ENCODE peak calls at places on chromosome 13, in ten cellular contexts. O, M, X, V, K, W, I, H, E and Y are unnamed samples.

GRCh38 chr13:51479199-51479523 is 26.3 kb upstream of the INTS6 start:
- DNase-seq in H (no peak), O (no peak), W (no peak), X (no peak), E (no peak), K (no peak), V (no peak), I (no peak), M (peak; percentile 71), Y (no peak)

GRCh38 chr13:50119593-50119992 is 104.3 kb downstream of the KCNRG start:
- DNase-seq in H (no peak), I (no peak), O (no peak), W (no peak), K (no peak), M (peak; percentile 53), E (no peak), X (no peak), V (no peak), Y (no peak)

GRCh38 chr13:110126391-110126961 is 180.5 kb downstream of the COL4A1 start:
- DNase-seq in O (peak; percentile 40), M (peak; percentile 98), V (no peak), K (peak; percentile 77), X (no peak), I (no peak), W (no peak), H (peak; percentile 63), E (peak; percentile 70), Y (peak; percentile 86)

GRCh38 chr13:97600438-97601080 is 166.6 kb downstream of the RAP2A start:
- DNase-seq in X (no peak), W (no peak), V (no peak), I (no peak), H (no peak), E (no peak), O (no peak), K (no peak), M (peak; percentile 80), Y (no peak)

GRCh38 chr13:29436291-29436690 is 159.2 kb downstream of the SLC7A1 start:
- DNase-seq in H (no peak), O (no peak), M (peak; percentile 70), I (no peak), V (no peak), E (peak; percentile 67), W (no peak), X (no peak), K (no peak), Y (no peak)

GRCh38 chr13:99580500-99581268 is 79.4 kb downstream of the TM9SF2 start:
- DNase-seq in E (no peak), H (no peak), O (no peak), M (no peak), K (no peak), V (no peak), X (no peak), I (no peak), W (no peak), Y (no peak)

GRCh38 chr13:101397742-101398141 is 18.6 kb downstream of the NALCN start:
- DNase-seq in E (no peak), O (no peak), H (no peak), K (no peak), W (no peak), V (no peak), M (peak; percentile 92), I (no peak), X (no peak), Y (no peak)

GRCh38 chr13:77509221-77509620 is 26.3 kb upstream of the SCEL start:
- DNase-seq in M (peak; percentile 8), V (no peak), X (no peak), E (no peak), K (no peak), W (no peak), O (no peak), I (no peak), H (no peak), Y (no peak)

GRCh38 chr13:39095500-39095899 is 57.2 kb downstream of the NHLRC3 start:
- DNase-seq in K (no peak), V (no peak), X (no peak), M (no peak), O (no peak), H (no peak), W (no peak), I (no peak), E (no peak), Y (no peak)

GRCh38 chr13:27966641-27967202 is 2.4 kb downstream of the CDX2 start:
- DNase-seq in W (no peak), V (no peak), H (no peak), M (no peak), I (no peak), X (no peak), O (no peak), E (no peak), K (no peak), Y (no peak)

GRCh38 chr13:46281779-46282178 is 70.1 kb downstream of the LRRC63 start:
- DNase-seq in E (no peak), V (no peak), K (no peak), I (no peak), H (no peak), W (no peak), O (no peak), M (no peak), X (no peak), Y (no peak)

GRCh38 chr13:98853791-98854191 is 101.3 kb upstream of the SLC15A1 start:
- DNase-seq in V (no peak), W (peak; percentile 80), E (no peak), X (no peak), I (no peak), O (no peak), K (peak; percentile 23), M (peak; percentile 56), H (no peak), Y (no peak)

GRCh38 chr13:73090116-73090811 is 31.5 kb downstream of the KLF5 start:
- DNase-seq in H (peak; percentile 36), W (no peak), O (no peak), I (peak; percentile 79), V (peak; percentile 85), M (peak; percentile 91), X (no peak), E (no peak), K (no peak), Y (no peak)

GRCh38 chr13:30806784-30807183 is 71.4 kb downstream of the ALOX5AP start:
- DNase-seq in O (no peak), M (peak; percentile 88), W (no peak), K (no peak), I (no peak), H (no peak), V (no peak), E (no peak), X (no peak), Y (no peak)

GRCh38 chr13:34258646-34259386 is 440.9 kb downstream of the RFC3 start:
- DNase-seq in O (no peak), H (no peak), M (no peak), W (no peak), I (no peak), X (no peak), K (no peak), E (no peak), V (no peak), Y (no peak)

GRCh38 chr13:44932171-44932849 is 57.0 kb downstream of the NUFIP1 start:
- DNase-seq in O (no peak), E (no peak), V (no peak), M (peak; percentile 72), W (no peak), K (no peak), X (no peak), I (no peak), H (no peak), Y (no peak)

GRCh38 chr13:95341441-95341840 is 40.2 kb upstream of the ABCC4 start:
- DNase-seq in E (no peak), W (no peak), K (no peak), H (no peak), O (no peak), I (no peak), X (no peak), M (no peak), V (no peak), Y (no peak)

GRCh38 chr13:71771144-71771543 is 95.9 kb downstream of the DACH1 start:
- DNase-seq in E (no peak), W (no peak), H (no peak), M (no peak), X (no peak), I (no peak), V (no peak), O (no peak), K (no peak), Y (no peak)

DNA sequence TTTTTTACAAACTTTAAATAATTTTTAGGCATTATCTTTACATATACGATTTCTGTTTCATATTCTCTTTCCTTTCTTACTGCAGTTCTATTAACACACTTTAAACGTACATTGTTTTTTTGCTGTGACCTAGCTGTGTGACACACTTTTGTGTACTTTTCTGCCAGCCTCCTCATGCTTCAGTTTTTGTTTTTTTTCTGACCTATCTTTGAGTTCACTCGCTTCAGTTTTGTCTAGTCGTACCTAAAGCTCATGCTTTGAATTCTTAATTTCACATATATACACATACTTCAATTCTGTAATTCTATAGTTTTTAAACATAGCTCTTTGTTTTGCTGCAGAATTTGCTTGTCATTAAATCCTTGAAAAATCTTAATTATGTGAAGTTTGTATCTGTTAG is 150.4 kb downstream of the PDS5B start:
- DNase-seq in K (no peak), V (no peak), H (no peak), X (no peak), M (no peak), E (no peak), O (no peak), W (no peak), I (no peak), Y (no peak)
- TF ChIP-seq POLR2A in K (no peak), V (no peak), H (no peak), X (no peak), M (no peak), E (no peak), O (no peak), W (no peak), I (no peak), Y (no peak)

GRCh38 chr13:24183741-24184182 is 23.2 kb downstream of the SPATA13 start:
- DNase-seq in H (no peak), I (no peak), V (peak; percentile 85), W (no peak), X (no peak), M (no peak), E (no peak), K (no peak), O (peak; percentile 65), Y (no peak)
- H3K4me3 ChIP-seq in H (no peak overlapping the region), I (no peak overlapping the region), V (no peak overlapping the region), W (no peak overlapping the region), X (no peak overlapping the region), M (no peak overlapping the region), E (no peak overlapping the region), K (no peak overlapping the region), O (no peak overlapping the region), Y (no peak overlapping the region)

GRCh38 chr13:33057019-33057785 is 41.0 kb downstream of the KL start:
- DNase-seq in I (peak; percentile 18), H (no peak), X (no peak), E (no peak), O (no peak), W (no peak), M (peak; percentile 6), V (no peak), K (no peak), Y (peak; percentile 29)
- TF ChIP-seq CTCF in I (peak; percentile 7), H (no peak), X (peak; percentile 11), E (peak; percentile 31), O (no peak), W (peak; percentile 46), M (peak; percentile 33), V (no peak), K (no peak), Y (no peak)

DNA sequence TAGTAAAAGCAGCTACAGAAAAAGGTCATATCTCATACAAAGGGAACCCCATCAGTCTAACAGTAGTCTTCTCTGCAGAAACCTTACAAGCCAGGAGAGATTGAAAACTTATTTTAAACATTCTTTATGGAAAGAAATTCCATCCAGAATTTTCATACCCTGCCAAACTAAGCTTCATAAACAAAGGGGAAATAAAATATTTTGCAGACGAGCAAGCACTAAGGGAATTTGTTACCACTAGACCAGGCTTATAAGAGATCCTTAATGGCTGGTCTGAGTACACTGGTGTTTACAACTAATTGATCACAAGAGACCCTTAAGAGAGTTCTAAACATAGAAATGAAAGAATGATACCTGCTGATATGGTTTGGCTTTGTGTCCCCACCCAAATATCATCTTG is 128.6 kb upstream of the TNFSF11 start:
- DNase-seq in W (no peak), I (no peak), V (no peak), K (no peak), X (no peak), H (no peak), E (no peak), M (no peak), O (no peak), Y (no peak)
- TF ChIP-seq POLR2A in W (no peak), I (no peak), V (no peak), K (no peak), X (no peak), H (no peak), E (no peak), M (no peak), O (no peak), Y (no peak)